ENCODE peak calls at places on chromosome 10, in ten cellular contexts. One of them, this sample, is unnamed.

GRCh38 chr10:13270877-13271551 is 28.9 kb downstream of the PHYH start:
- DNase-seq in Ammon's horn: no peak
- DNase-seq in iris pigment epithelial cell: peak; percentile 14
- DNase-seq in lower leg skin: no peak
- DNase-seq in WTC11: no peak
- DNase-seq in HCT116: peak; percentile 19
- DNase-seq in stimulated activated CD4-positive, alpha-beta T cell treated with anti-CD3 and anti-CD28 coated beads, Interleukin-2, amount 100 ng/mL, for 4 hours: no peak
- DNase-seq in BJ: no peak
- DNase-seq in GM12865: no peak
- DNase-seq in AG04450: no peak
- DNase-seq in this sample: no peak

GRCh38 chr10:110860576-110861241 is 11.0 kb upstream of the PDCD4 start:
- DNase-seq in iris pigment epithelial cell: no peak
- DNase-seq in Ammon's horn: no peak
- DNase-seq in GM12865: peak; percentile 93
- DNase-seq in HCT116: no peak
- DNase-seq in AG04450: no peak
- DNase-seq in lower leg skin: no peak
- DNase-seq in BJ: no peak
- DNase-seq in stimulated activated CD4-positive, alpha-beta T cell treated with anti-CD3 and anti-CD28 coated beads, Interleukin-2, amount 100 ng/mL, for 4 hours: no peak
- DNase-seq in WTC11: no peak
- DNase-seq in this sample: no peak

GRCh38 chr10:118868618-118869017 is 113.8 kb upstream of the CACUL1 start:
- DNase-seq in stimulated activated CD4-positive, alpha-beta T cell treated with anti-CD3 and anti-CD28 coated beads, Interleukin-2, amount 100 ng/mL, for 4 hours: no peak
- DNase-seq in Ammon's horn: no peak
- DNase-seq in BJ: no peak
- DNase-seq in WTC11: no peak
- DNase-seq in AG04450: no peak
- DNase-seq in HCT116: no peak
- DNase-seq in GM12865: peak; percentile 6
- DNase-seq in lower leg skin: no peak
- DNase-seq in iris pigment epithelial cell: no peak
- DNase-seq in this sample: no peak

GRCh38 chr10:17326377-17326776 is 98.3 kb downstream of the VIM start:
- DNase-seq in WTC11: no peak
- DNase-seq in Ammon's horn: no peak
- DNase-seq in lower leg skin: no peak
- DNase-seq in GM12865: no peak
- DNase-seq in BJ: no peak
- DNase-seq in iris pigment epithelial cell: no peak
- DNase-seq in AG04450: no peak
- DNase-seq in HCT116: no peak
- DNase-seq in stimulated activated CD4-positive, alpha-beta T cell treated with anti-CD3 and anti-CD28 coated beads, Interleukin-2, amount 100 ng/mL, for 4 hours: no peak
- DNase-seq in this sample: no peak

GRCh38 chr10:34171957-34172527 is 643.1 kb downstream of the PARD3 start:
- DNase-seq in Ammon's horn: no peak
- DNase-seq in stimulated activated CD4-positive, alpha-beta T cell treated with anti-CD3 and anti-CD28 coated beads, Interleukin-2, amount 100 ng/mL, for 4 hours: no peak
- DNase-seq in BJ: peak; percentile 85
- DNase-seq in GM12865: no peak
- DNase-seq in HCT116: no peak
- DNase-seq in AG04450: peak; percentile 32
- DNase-seq in lower leg skin: no peak
- DNase-seq in WTC11: no peak
- DNase-seq in iris pigment epithelial cell: peak; percentile 27
- DNase-seq in this sample: no peak

GRCh38 chr10:122307669-122308486 is 36.8 kb downstream of the BTBD16 start:
- DNase-seq in GM12865: peak; percentile 41
- DNase-seq in AG04450: peak; percentile 76
- DNase-seq in Ammon's horn: no peak
- DNase-seq in HCT116: peak; percentile 97
- DNase-seq in stimulated activated CD4-positive, alpha-beta T cell treated with anti-CD3 and anti-CD28 coated beads, Interleukin-2, amount 100 ng/mL, for 4 hours: no peak
- DNase-seq in BJ: peak; percentile 84
- DNase-seq in WTC11: no peak
- DNase-seq in lower leg skin: peak; percentile 68
- DNase-seq in iris pigment epithelial cell: peak; percentile 94
- DNase-seq in this sample: peak; percentile 6

GRCh38 chr10:5563991-5564536 is 39.3 kb downstream of the CALML3 start:
- DNase-seq in BJ: no peak
- DNase-seq in iris pigment epithelial cell: peak; percentile 45
- DNase-seq in AG04450: no peak
- DNase-seq in stimulated activated CD4-positive, alpha-beta T cell treated with anti-CD3 and anti-CD28 coated beads, Interleukin-2, amount 100 ng/mL, for 4 hours: peak; percentile 39
- DNase-seq in Ammon's horn: no peak
- DNase-seq in lower leg skin: no peak
- DNase-seq in WTC11: no peak
- DNase-seq in HCT116: no peak
- DNase-seq in GM12865: no peak
- DNase-seq in this sample: no peak

GRCh38 chr10:94645285-94645684 is 38.2 kb upstream of the CYP2C18 start:
- DNase-seq in iris pigment epithelial cell: no peak
- DNase-seq in HCT116: no peak
- DNase-seq in AG04450: no peak
- DNase-seq in Ammon's horn: no peak
- DNase-seq in GM12865: peak; percentile 18
- DNase-seq in WTC11: no peak
- DNase-seq in lower leg skin: no peak
- DNase-seq in stimulated activated CD4-positive, alpha-beta T cell treated with anti-CD3 and anti-CD28 coated beads, Interleukin-2, amount 100 ng/mL, for 4 hours: no peak
- DNase-seq in BJ: no peak
- DNase-seq in this sample: no peak

GRCh38 chr10:35005868-35006267 is 84.3 kb downstream of the CUL2 start:
- DNase-seq in WTC11: no peak
- DNase-seq in lower leg skin: no peak
- DNase-seq in GM12865: no peak
- DNase-seq in Ammon's horn: no peak
- DNase-seq in BJ: peak; percentile 92
- DNase-seq in AG04450: peak; percentile 81
- DNase-seq in iris pigment epithelial cell: peak; percentile 99
- DNase-seq in stimulated activated CD4-positive, alpha-beta T cell treated with anti-CD3 and anti-CD28 coated beads, Interleukin-2, amount 100 ng/mL, for 4 hours: no peak
- DNase-seq in HCT116: no peak
- DNase-seq in this sample: peak; percentile 48

GRCh38 chr10:75910032-75910431 is 478.6 kb downstream of the LRMDA start:
- DNase-seq in AG04450: no peak
- DNase-seq in GM12865: peak; percentile 5
- DNase-seq in stimulated activated CD4-positive, alpha-beta T cell treated with anti-CD3 and anti-CD28 coated beads, Interleukin-2, amount 100 ng/mL, for 4 hours: no peak
- DNase-seq in iris pigment epithelial cell: peak; percentile 36
- DNase-seq in HCT116: no peak
- DNase-seq in Ammon's horn: peak; percentile 13
- DNase-seq in BJ: no peak
- DNase-seq in WTC11: no peak
- DNase-seq in lower leg skin: no peak
- DNase-seq in this sample: no peak

GRCh38 chr10:35368485-35369048 is 32.3 kb downstream of the CCNY start:
- DNase-seq in GM12865: no peak
- DNase-seq in stimulated activated CD4-positive, alpha-beta T cell treated with anti-CD3 and anti-CD28 coated beads, Interleukin-2, amount 100 ng/mL, for 4 hours: no peak
- DNase-seq in BJ: no peak
- DNase-seq in AG04450: no peak
- DNase-seq in Ammon's horn: no peak
- DNase-seq in HCT116: no peak
- DNase-seq in lower leg skin: no peak
- DNase-seq in WTC11: no peak
- DNase-seq in iris pigment epithelial cell: no peak
- DNase-seq in this sample: no peak

GRCh38 chr10:67665491-67665890 is 30.5 kb downstream of the CTNNA3 start:
- DNase-seq in iris pigment epithelial cell: peak; percentile 1
- DNase-seq in lower leg skin: no peak
- DNase-seq in WTC11: no peak
- DNase-seq in BJ: no peak
- DNase-seq in GM12865: peak; percentile 39
- DNase-seq in stimulated activated CD4-positive, alpha-beta T cell treated with anti-CD3 and anti-CD28 coated beads, Interleukin-2, amount 100 ng/mL, for 4 hours: no peak
- DNase-seq in Ammon's horn: peak; percentile 93
- DNase-seq in HCT116: peak; percentile 64
- DNase-seq in AG04450: no peak
- DNase-seq in this sample: no peak

GRCh38 chr10:33306756-33307519 is 27.5 kb downstream of the NRP1 start:
- DNase-seq in HCT116: no peak
- DNase-seq in Ammon's horn: no peak
- DNase-seq in lower leg skin: no peak
- DNase-seq in iris pigment epithelial cell: peak; percentile 84
- DNase-seq in stimulated activated CD4-positive, alpha-beta T cell treated with anti-CD3 and anti-CD28 coated beads, Interleukin-2, amount 100 ng/mL, for 4 hours: no peak
- DNase-seq in GM12865: no peak
- DNase-seq in AG04450: peak; percentile 45
- DNase-seq in WTC11: no peak
- DNase-seq in BJ: no peak
- DNase-seq in this sample: no peak